ENCODE peak calls at places on chromosomes 2 and 18, in four cellular contexts. One of them, this sample, is unnamed.
A peak's percentile ranks its signal among the peaks of the same experiment; 100 is the strongest.

GRCh38 chr2:219441451-219442205 is 7.0 kb downstream of the SPEG start:
- DNase-seq in A549: peak; percentile 64
- DNase-seq in fibroblast of lung: peak; percentile 69
- DNase-seq in neuronal stem cell: no peak
- DNase-seq in this sample: no peak

GRCh38 chr2:24024018-24024417 is 14.1 kb downstream of the MFSD2B start:
- DNase-seq in neuronal stem cell: no peak
- DNase-seq in A549: peak; percentile 62
- DNase-seq in fibroblast of lung: peak; percentile 29
- DNase-seq in this sample: no peak

GRCh38 chr2:218992703-218993344 is 398 bp downstream of the CRYBA2 start:
- DNase-seq in fibroblast of lung: no peak
- DNase-seq in neuronal stem cell: no peak
- DNase-seq in A549: no peak
- DNase-seq in this sample: no peak

GRCh38 chr2:127465258-127465657 is 47.0 kb downstream of the PROC start:
- DNase-seq in fibroblast of lung: peak; percentile 12
- DNase-seq in neuronal stem cell: no peak
- DNase-seq in A549: no peak
- DNase-seq in this sample: no peak

GRCh38 chr18:69897397-69898108 is 50.1 kb downstream of the CD226 start:
- DNase-seq in A549: no peak
- DNase-seq in fibroblast of lung: no peak
- DNase-seq in neuronal stem cell: no peak
- DNase-seq in this sample: no peak

GRCh38 chr2:228507870-228508269 is 326.4 kb upstream of the SPHKAP start:
- DNase-seq in A549: no peak
- DNase-seq in fibroblast of lung: no peak
- DNase-seq in neuronal stem cell: no peak
- DNase-seq in this sample: no peak

GRCh38 chr2:235914756-235915155 is 253.4 kb downstream of the GBX2 start:
- DNase-seq in A549: no peak
- DNase-seq in fibroblast of lung: no peak
- DNase-seq in neuronal stem cell: no peak
- DNase-seq in this sample: no peak

GRCh38 chr2:151262629-151263028 is 966 bp upstream of the RBM43 start:
- DNase-seq in neuronal stem cell: no peak
- DNase-seq in A549: no peak
- DNase-seq in fibroblast of lung: no peak
- DNase-seq in this sample: no peak

GRCh38 chr2:27175330-27175729 is 26.5 kb downstream of the TCF23 start:
- DNase-seq in A549: no peak
- DNase-seq in neuronal stem cell: no peak
- DNase-seq in fibroblast of lung: no peak
- DNase-seq in this sample: no peak

GRCh38 chr2:33236457-33236856 is 240.0 kb upstream of the RASGRP3 start:
- DNase-seq in neuronal stem cell: no peak
- DNase-seq in fibroblast of lung: peak; percentile 80
- DNase-seq in A549: no peak
- DNase-seq in this sample: no peak

GRCh38 chr18:73924836-73925235 is 222.8 kb downstream of the FBXO15 start:
- DNase-seq in fibroblast of lung: peak; percentile 44
- DNase-seq in A549: no peak
- DNase-seq in neuronal stem cell: no peak
- DNase-seq in this sample: no peak

GRCh38 chr2:104378853-104379374 is 475.0 kb upstream of the POU3F3 start:
- DNase-seq in neuronal stem cell: peak; percentile 18
- DNase-seq in fibroblast of lung: peak; percentile 72
- DNase-seq in A549: peak; percentile 19
- DNase-seq in this sample: no peak

GRCh38 chr2:237968048-237968862 is 1.4 kb downstream of the UBE2F start:
- DNase-seq in A549: no peak
- DNase-seq in neuronal stem cell: no peak
- DNase-seq in fibroblast of lung: peak; percentile 39
- DNase-seq in this sample: no peak

GRCh38 chr18:50306944-50307343 is 19.5 kb upstream of the CXXC1 start:
- DNase-seq in A549: no peak
- DNase-seq in neuronal stem cell: no peak
- DNase-seq in fibroblast of lung: peak; percentile 91
- DNase-seq in this sample: no peak

GRCh38 chr2:239814917-239815637 is 210.1 kb downstream of the NDUFA10 start:
- DNase-seq in fibroblast of lung: no peak
- DNase-seq in A549: no peak
- DNase-seq in neuronal stem cell: no peak
- DNase-seq in this sample: no peak

GRCh38 chr2:12284037-12284436 is 432.7 kb upstream of the TRIB2 start:
- DNase-seq in A549: no peak
- DNase-seq in neuronal stem cell: no peak
- DNase-seq in fibroblast of lung: peak; percentile 51
- DNase-seq in this sample: no peak

GRCh38 chr2:187748958-187749357 is 194.7 kb upstream of the TFPI start:
- DNase-seq in fibroblast of lung: no peak
- DNase-seq in A549: no peak
- DNase-seq in neuronal stem cell: no peak
- DNase-seq in this sample: no peak

GRCh38 chr2:7356909-7357584 is 439.8 kb downstream of the RNF144A start:
- DNase-seq in neuronal stem cell: no peak
- DNase-seq in fibroblast of lung: no peak
- DNase-seq in A549: no peak
- DNase-seq in this sample: no peak

DNA sequence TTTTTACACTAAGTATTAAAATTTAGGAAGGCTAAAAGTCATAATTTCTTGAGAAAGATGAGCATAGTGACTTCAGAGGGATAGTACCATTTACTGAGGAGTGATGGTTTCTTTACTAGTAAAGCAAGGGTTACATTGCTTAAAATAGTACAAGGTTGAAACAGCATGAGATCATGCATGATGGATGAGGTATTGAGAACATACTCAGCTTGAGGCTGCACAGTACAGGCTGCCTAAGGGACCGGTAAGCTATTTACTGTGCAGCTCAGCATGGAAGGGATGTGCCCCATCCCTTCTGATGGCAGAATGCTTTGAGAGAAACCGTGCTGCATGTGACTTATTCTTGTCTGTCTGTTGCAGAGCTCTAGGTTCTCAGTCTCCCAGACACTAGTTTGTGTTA is 122.1 kb downstream of the EML6 start:
- DNase-seq in fibroblast of lung: peak; percentile 44
- DNase-seq in A549: no peak
- DNase-seq in neuronal stem cell: no peak
- DNase-seq in this sample: no peak
- H3K27ac ChIP-seq in fibroblast of lung: no peak overlapping the region
- H3K27ac ChIP-seq in A549: no peak overlapping the region
- H3K27ac ChIP-seq in neuronal stem cell: no peak overlapping the region
- H3K27ac ChIP-seq in this sample: no peak overlapping the region

DNA sequence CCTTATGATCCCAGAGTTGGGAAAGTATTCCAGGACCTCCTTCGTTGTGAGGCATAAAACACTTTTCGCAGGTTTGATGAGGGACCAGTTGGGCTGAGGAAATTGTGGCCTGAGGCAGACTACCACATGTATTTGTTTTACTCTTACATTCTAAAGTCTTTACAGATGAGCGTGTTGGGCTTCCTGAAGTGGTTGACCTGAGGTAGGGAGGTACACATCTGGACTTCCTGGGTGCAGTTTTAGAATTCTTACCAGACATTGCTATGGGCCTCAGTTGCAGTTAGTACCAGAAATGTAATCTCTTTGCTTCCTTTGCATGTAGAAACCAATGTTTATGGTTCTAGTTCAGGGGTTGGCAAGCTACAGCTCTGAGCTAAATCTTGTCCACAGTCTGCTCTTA is 48.7 kb downstream of the COA5 start:
- DNase-seq in neuronal stem cell: no peak
- DNase-seq in fibroblast of lung: peak; percentile 25
- DNase-seq in A549: no peak
- DNase-seq in this sample: no peak
- H3K4me2 ChIP-seq in neuronal stem cell: no peak overlapping the region
- H3K4me2 ChIP-seq in fibroblast of lung: peak overlapping the region; percentile 41
- H3K4me2 ChIP-seq in A549: no peak overlapping the region
- H3K4me2 ChIP-seq in this sample: no peak overlapping the region

DNA sequence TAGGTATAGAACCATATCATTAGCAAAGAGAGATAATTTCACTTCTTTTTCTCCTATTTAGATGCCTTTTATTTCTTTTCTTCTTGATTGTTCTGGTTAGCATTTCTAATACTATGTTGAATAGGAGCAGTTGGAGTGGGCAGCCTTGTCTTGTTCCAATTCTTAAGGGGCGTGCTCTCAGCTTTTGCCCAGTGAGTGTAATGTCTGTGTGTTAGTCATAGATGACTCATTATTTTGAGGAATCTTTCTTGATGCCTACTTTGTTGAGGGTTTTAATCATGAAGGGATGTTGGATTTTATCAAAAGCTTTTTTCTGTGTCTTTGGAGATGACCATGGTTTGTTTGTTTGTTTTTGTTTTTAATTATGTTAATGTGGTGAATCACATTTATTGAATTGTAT is 1453.1 kb upstream of the SLC39A10 start:
- DNase-seq in neuronal stem cell: no peak
- DNase-seq in fibroblast of lung: peak; percentile 24
- DNase-seq in A549: no peak
- DNase-seq in this sample: no peak
- H3K9me3 ChIP-seq in neuronal stem cell: no peaks in the 10 kb centered on the region
- H3K9me3 ChIP-seq in fibroblast of lung: no peaks in the 10 kb centered on the region
- H3K9me3 ChIP-seq in A549: no peaks in the 10 kb centered on the region
- H3K9me3 ChIP-seq in this sample: no peaks in the 10 kb centered on the region

GRCh38 chr2:229675569-229675968 is 38.8 kb downstream of the DNER start:
- DNase-seq in fibroblast of lung: no peak
- DNase-seq in neuronal stem cell: no peak
- DNase-seq in A549: no peak
- DNase-seq in this sample: no peak
- H3K27ac ChIP-seq in fibroblast of lung: no peak overlapping the region
- H3K27ac ChIP-seq in neuronal stem cell: no peak overlapping the region
- H3K27ac ChIP-seq in A549: no peak overlapping the region
- H3K27ac ChIP-seq in this sample: no peak overlapping the region

GRCh38 chr2:231611273-231612198 is 18.9 kb downstream of the TEX44 start:
- DNase-seq in A549: peak; percentile 92
- DNase-seq in neuronal stem cell: no peak
- DNase-seq in fibroblast of lung: peak; percentile 80
- DNase-seq in this sample: peak; percentile 89
- H3K4me2 ChIP-seq in A549: peak overlapping the region; percentile 76
- H3K4me2 ChIP-seq in neuronal stem cell: no peak overlapping the region
- H3K4me2 ChIP-seq in fibroblast of lung: peak overlapping the region; percentile 58
- H3K4me2 ChIP-seq in this sample: peak overlapping the region; percentile 98

GRCh38 chr2:89823556-89823955 is 1132.1 kb downstream of the RPIA start:
- DNase-seq in neuronal stem cell: no peak
- DNase-seq in A549: no peak
- DNase-seq in fibroblast of lung: no peak
- DNase-seq in this sample: no peak

GRCh38 chr2:89818873-89819272 is 1127.4 kb downstream of the RPIA start:
- DNase-seq in fibroblast of lung: no peak
- DNase-seq in A549: no peak
- DNase-seq in neuronal stem cell: no peak
- DNase-seq in this sample: no peak

GRCh38 chr2:89820248-89820647 is 1128.8 kb downstream of the RPIA start:
- DNase-seq in A549: no peak
- DNase-seq in neuronal stem cell: no peak
- DNase-seq in fibroblast of lung: no peak
- DNase-seq in this sample: no peak

GRCh38 chr2:89819809-89820208 is 1128.3 kb downstream of the RPIA start:
- DNase-seq in A549: no peak
- DNase-seq in neuronal stem cell: no peak
- DNase-seq in fibroblast of lung: no peak
- DNase-seq in this sample: no peak

DNA sequence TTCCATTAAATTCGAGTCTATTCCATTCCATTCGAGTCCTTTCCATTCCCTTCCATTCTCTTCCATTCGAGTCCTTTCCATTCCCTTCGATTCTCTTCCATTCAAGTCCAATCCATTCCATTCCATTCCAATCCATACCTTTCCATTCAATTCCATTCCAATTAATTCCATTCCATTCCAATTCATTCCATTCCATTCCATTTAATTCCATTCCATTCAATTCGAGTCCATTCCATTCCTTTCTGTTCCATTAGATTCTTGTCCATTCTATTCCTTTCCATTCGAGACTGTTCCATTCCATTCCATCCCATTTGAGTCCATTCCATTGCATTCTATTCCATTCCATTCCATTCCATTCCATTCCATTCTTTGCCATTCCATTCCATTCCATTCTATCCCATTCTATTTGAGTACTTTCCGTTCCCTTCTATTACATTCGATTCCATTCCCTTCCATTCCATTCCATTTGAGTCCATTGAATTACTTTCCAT is 1130.0 kb downstream of the RPIA start:
- DNase-seq in fibroblast of lung: no peak
- DNase-seq in A549: no peak
- DNase-seq in neuronal stem cell: no peak
- DNase-seq in this sample: no peak
- H3K9me3 ChIP-seq in fibroblast of lung: peaks cover 17% of the 10 kb centered on the region
- H3K9me3 ChIP-seq in A549: peaks cover 27% of the 10 kb centered on the region
- H3K9me3 ChIP-seq in neuronal stem cell: peaks cover 47% of the 10 kb centered on the region
- H3K9me3 ChIP-seq in this sample: peaks cover 73% of the 10 kb centered on the region